ENCODE peak calls at places on chromosomes 11 and 22, in five cellular contexts. L is HL-60, T is T-cell, R is ELR, F is foreskin fibroblast. K is an unnamed sample.

GRCh38 chr11:86115542-86116385 is 46.9 kb upstream of the PICALM start:
- DNase-seq in R (peak), L (no peak), F (peak), T (no peak), K (no peak)

GRCh38 chr11:3161720-3162409 is 3.2 kb downstream of the OSBPL5 start:
- DNase-seq in F (no peak), R (no peak), T (no peak), L (no peak), K (no peak)

GRCh38 chr22:39462443-39463147 is 5.8 kb downstream of the MGAT3 start:
- DNase-seq in T (no peak), L (no peak), R (no peak), F (no peak), K (no peak)

GRCh38 chr11:70019576-70020011 is 58.5 kb upstream of the ANO1 start:
- DNase-seq in L (no peak), R (no peak), T (no peak), F (peak), K (no peak)

GRCh38 chr22:20588092-20588842 is 80.9 kb downstream of the MED15 start:
- DNase-seq in F (no peak), L (no peak), T (no peak), R (no peak), K (no peak)

GRCh38 chr11:108926522-108927380 is 261.9 kb downstream of the DDX10 start:
- DNase-seq in T (no peak), R (no peak), F (peak), L (no peak), K (no peak)

GRCh38 chr22:27220349-27220748 is 563.0 kb downstream of the MIAT start:
- DNase-seq in L (no peak), R (peak), F (peak), T (no peak), K (peak)

GRCh38 chr11:77094841-77095365 is 7.7 kb upstream of the OMP start:
- DNase-seq in R (no peak), L (no peak), T (no peak), F (no peak), K (no peak)

GRCh38 chr22:48663297-48663696 is 1164.4 kb downstream of the BRD1 start:
- DNase-seq in T (no peak), R (no peak), L (peak), F (no peak), K (no peak)

GRCh38 chr11:19803506-19803998 is 90.9 kb downstream of the NAV2 start:
- DNase-seq in R (peak), L (no peak), F (no peak), T (no peak), K (no peak)

GRCh38 chr11:2466869-2467694 is 22.3 kb downstream of the KCNQ1 start:
- DNase-seq in F (no peak), L (no peak), T (peak), R (no peak), K (no peak)

K was measured in stromal cell of bone marrow.